ENCODE peak calls at places on chromosomes 5 and 9, in eight cellular contexts. R is brain microvascular endothelial cell, O is Peyer's patch, F is astrocyte of the spinal cord, T is activated B cell treated with CpG ODN at 0.5 μM for 24 hours, V is Caco-2, X is coronary artery, C is BJ. S is an unnamed sample.

GRCh38 chr9:105118646-105119045 is 125.8 kb upstream of the SLC44A1 start:
- DNase-seq in R (no peak), O (no peak), F (no peak), T (no peak), V (no peak), X (no peak), C (no peak), S (peak)

GRCh38 chr9:137311971-137312851 is 10.1 kb upstream of the NRARP start:
- DNase-seq in R (no peak), O (no peak), F (no peak), T (no peak), V (no peak), X (no peak), C (no peak), S (no peak)

GRCh38 chr9:109560470-109561132 is 62.5 kb upstream of the PTPN3 start:
- DNase-seq in R (no peak), O (no peak), F (no peak), T (no peak), V (peak), X (no peak), C (no peak), S (no peak)

GRCh38 chr9:2169035-2169434 is 153.9 kb downstream of the SMARCA2 start:
- DNase-seq in R (no peak), O (no peak), F (no peak), T (no peak), V (no peak), X (no peak), C (no peak), S (no peak)

GRCh38 chr5:3051400-3051799 is 299.9 kb upstream of the IRX2 start:
- DNase-seq in R (no peak), O (no peak), F (no peak), T (no peak), V (no peak), X (no peak), C (no peak), S (no peak)

GRCh38 chr5:172902497-172903472 is 56.4 kb upstream of the RPL26L1 start:
- DNase-seq in R (peak), O (peak), F (peak), T (no peak), V (peak), X (peak), C (peak), S (peak)

GRCh38 chr5:157109744-157110143 is 900 bp upstream of the HAVCR2 start:
- DNase-seq in R (no peak), O (peak), F (no peak), T (no peak), V (no peak), X (no peak), C (no peak), S (no peak)

GRCh38 chr9:113999256-114000062 is 78.6 kb downstream of the AMBP start:
- DNase-seq in R (no peak), O (no peak), F (no peak), T (peak), V (no peak), X (peak), C (no peak), S (no peak)

GRCh38 chr9:87327567-87328125 is 170.0 kb upstream of the DAPK1 start:
- DNase-seq in R (no peak), O (no peak), F (no peak), T (no peak), V (no peak), X (no peak), C (no peak), S (no peak)

GRCh38 chr5:141834331-141834730 is 43.9 kb downstream of the PCDH1 start:
- DNase-seq in R (no peak), O (no peak), F (no peak), T (no peak), V (no peak), X (no peak), C (no peak), S (no peak)

GRCh38 chr5:57302643-57303042 is 128.8 kb downstream of the GPBP1 start:
- DNase-seq in R (peak), O (no peak), F (peak), T (no peak), V (no peak), X (no peak), C (no peak), S (no peak)

GRCh38 chr9:1759901-1760300 is 255.2 kb upstream of the SMARCA2 start:
- DNase-seq in R (no peak), O (no peak), F (no peak), T (no peak), V (no peak), X (no peak), C (no peak), S (no peak)

GRCh38 chr5:177231479-177232250 is 71.9 kb downstream of the RAB24 start:
- DNase-seq in R (no peak), O (no peak), F (no peak), T (no peak), V (no peak), X (no peak), C (no peak), S (no peak)

GRCh38 chr5:71769265-71769664 is 50.2 kb downstream of the CARTPT start:
- DNase-seq in R (no peak), O (no peak), F (no peak), T (no peak), V (no peak), X (no peak), C (no peak), S (no peak)

GRCh38 chr9:115006660-115007059 is 76.3 kb upstream of the TNFSF8 start:
- DNase-seq in R (peak), O (no peak), F (peak), T (no peak), V (no peak), X (no peak), C (peak), S (no peak)

DNA sequence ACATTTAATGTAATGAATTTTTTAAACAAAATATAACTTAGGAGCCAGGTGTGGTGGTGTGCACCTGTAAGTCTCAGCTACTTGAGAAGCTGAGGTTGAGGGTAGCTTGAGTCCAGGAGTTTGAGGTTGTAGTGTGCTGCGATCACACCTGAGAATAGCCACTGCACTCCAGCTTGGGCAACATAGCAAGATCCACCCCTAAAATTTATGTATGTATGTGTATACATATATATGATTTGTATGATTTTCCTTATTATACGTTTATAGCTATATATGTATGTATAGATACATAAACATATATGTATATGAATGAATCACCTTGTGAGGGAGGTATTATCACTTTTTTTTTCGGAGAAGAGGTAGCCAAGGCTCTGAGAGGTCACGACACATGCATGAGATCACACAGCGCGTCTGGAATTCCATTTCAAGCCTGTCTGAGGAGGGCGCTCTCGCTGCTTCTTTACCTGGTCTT is 598 bp upstream of the CCNI2 start:
- DNase-seq in R (peak), O (peak), F (no peak), T (no peak), V (no peak), X (no peak), C (no peak), S (peak)
- TF ChIP-seq CTCF in R (peak), O (no peak), F (peak), T (no peak), V (no peak), X (no peak), C (no peak), S (no peak)

GRCh38 chr9:122380293-122380692 is 9.5 kb downstream of the PTGS1 start:
- DNase-seq in R (no peak), O (no peak), F (no peak), T (no peak), V (no peak), X (no peak), C (no peak), S (no peak)

GRCh38 chr9:122381206-122381950 is 10.6 kb downstream of the PTGS1 start:
- DNase-seq in R (no peak), O (no peak), F (no peak), T (no peak), V (no peak), X (no peak), C (no peak), S (no peak)

GRCh38 chr9:122377241-122378164 is 6.7 kb downstream of the PTGS1 start:
- DNase-seq in R (no peak), O (no peak), F (no peak), T (no peak), V (no peak), X (no peak), C (no peak), S (no peak)

GRCh38 chr9:122378236-122378635 is 7.4 kb downstream of the PTGS1 start:
- DNase-seq in R (no peak), O (no peak), F (no peak), T (no peak), V (no peak), X (no peak), C (no peak), S (no peak)

GRCh38 chr9:122379340-122379739 is 8.5 kb downstream of the PTGS1 start:
- DNase-seq in R (no peak), O (no peak), F (no peak), T (no peak), V (no peak), X (no peak), C (no peak), S (no peak)
- TF ChIP-seq CTCF in R (peak), O (no peak), F (peak), T (no peak), V (no peak), X (no peak), C (peak), S (no peak)

DNA sequence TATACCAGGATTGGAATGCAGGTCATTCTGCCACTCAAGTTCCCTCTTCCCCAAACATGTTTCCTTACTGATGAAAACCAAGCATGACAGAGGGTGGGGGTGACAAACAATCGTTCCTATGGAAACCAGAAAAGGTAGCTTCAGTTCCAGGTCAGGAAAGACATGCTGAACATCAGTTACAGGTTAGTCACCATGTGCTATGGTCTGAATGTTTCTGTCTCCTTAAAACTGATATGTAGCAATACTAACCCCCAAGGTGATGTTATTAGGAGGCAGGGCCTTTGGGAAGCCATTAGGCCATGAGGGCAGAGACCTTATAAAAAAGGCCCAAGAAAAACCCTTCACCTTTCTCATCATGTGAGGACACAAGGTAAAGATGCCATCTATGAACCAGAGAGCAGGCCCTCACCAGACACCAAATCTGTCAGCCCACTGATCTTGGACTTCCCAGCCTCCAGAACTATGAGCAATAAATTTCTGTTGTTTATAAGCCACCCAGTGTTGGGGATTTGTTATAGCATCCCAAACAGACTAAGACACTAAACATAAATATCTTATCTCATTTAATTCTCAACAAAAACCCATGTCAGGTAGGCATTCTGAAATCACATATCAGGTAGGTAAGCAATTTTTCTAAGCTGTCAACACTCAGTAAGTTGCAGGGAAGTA is 15.7 kb upstream of the SH3RF2 start:
- DNase-seq in R (no peak), O (no peak), F (no peak), T (no peak), V (no peak), X (no peak), C (no peak), S (no peak)
- TF ChIP-seq CTCF in R (peak), O (no peak), F (no peak), T (no peak), V (no peak), X (no peak), C (no peak), S (no peak)

DNA sequence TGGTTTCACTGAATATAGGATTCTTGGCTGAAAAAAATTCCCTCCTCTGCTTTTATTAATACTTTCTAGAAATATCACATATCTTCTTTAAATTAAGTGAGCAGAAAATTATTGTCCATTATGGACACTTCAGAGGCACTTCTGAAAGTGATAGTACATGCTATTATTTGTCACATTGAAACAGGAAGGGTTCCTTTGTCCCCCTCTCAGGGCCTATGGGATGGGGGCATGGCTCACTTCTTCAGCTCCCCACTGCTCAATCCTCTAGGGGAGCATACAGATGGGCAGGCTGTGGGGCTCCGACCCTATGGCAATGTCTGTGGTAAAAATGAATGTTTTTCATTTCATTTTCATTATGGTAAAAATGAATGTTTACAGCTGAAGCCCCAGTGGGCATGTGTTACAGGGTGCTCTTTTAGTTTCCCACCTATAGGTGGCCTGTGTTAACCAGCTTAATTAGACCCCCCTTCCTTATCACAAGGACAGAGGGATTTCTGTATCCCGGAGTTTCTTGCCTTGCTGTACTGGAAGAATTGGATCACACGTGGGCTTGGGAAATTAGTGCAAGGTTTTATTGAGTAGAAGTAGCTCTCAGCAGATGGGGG is 1225.2 kb downstream of the PTPRD start:
- DNase-seq in R (no peak), O (no peak), F (no peak), T (no peak), V (no peak), X (no peak), C (no peak), S (no peak)
- TF ChIP-seq CTCF in R (no peak), O (no peak), F (no peak), T (no peak), V (no peak), X (no peak), C (no peak), S (no peak)

GRCh38 chr5:113338628-113339027 is 96.2 kb downstream of the TSSK1B start:
- DNase-seq in R (no peak), O (no peak), F (no peak), T (no peak), V (no peak), X (no peak), C (no peak), S (no peak)
- TF ChIP-seq CTCF in R (no peak), O (no peak), F (no peak), T (no peak), V (no peak), X (no peak), C (no peak), S (no peak)

GRCh38 chr9:37032713-37033112 is 1.4 kb downstream of the PAX5 start:
- DNase-seq in R (no peak), O (peak), F (no peak), T (no peak), V (no peak), X (peak), C (no peak), S (no peak)
- TF ChIP-seq CTCF in R (no peak), O (no peak), F (no peak), T (no peak), V (no peak), X (no peak), C (no peak), S (no peak)

GRCh38 chr5:91224969-91225368 is 158.1 kb downstream of the ARRDC3 start:
- DNase-seq in R (no peak), O (no peak), F (no peak), T (no peak), V (no peak), X (no peak), C (no peak), S (peak)

GRCh38 chr5:91224459-91224858 is 158.7 kb downstream of the ARRDC3 start:
- DNase-seq in R (peak), O (no peak), F (no peak), T (no peak), V (no peak), X (no peak), C (no peak), S (no peak)

GRCh38 chr5:91229031-91229623 is 154.0 kb downstream of the ARRDC3 start:
- DNase-seq in R (no peak), O (no peak), F (no peak), T (no peak), V (no peak), X (no peak), C (no peak), S (no peak)

GRCh38 chr5:91223886-91224285 is 159.2 kb downstream of the ARRDC3 start:
- DNase-seq in R (no peak), O (no peak), F (no peak), T (no peak), V (no peak), X (no peak), C (peak), S (no peak)

DNA sequence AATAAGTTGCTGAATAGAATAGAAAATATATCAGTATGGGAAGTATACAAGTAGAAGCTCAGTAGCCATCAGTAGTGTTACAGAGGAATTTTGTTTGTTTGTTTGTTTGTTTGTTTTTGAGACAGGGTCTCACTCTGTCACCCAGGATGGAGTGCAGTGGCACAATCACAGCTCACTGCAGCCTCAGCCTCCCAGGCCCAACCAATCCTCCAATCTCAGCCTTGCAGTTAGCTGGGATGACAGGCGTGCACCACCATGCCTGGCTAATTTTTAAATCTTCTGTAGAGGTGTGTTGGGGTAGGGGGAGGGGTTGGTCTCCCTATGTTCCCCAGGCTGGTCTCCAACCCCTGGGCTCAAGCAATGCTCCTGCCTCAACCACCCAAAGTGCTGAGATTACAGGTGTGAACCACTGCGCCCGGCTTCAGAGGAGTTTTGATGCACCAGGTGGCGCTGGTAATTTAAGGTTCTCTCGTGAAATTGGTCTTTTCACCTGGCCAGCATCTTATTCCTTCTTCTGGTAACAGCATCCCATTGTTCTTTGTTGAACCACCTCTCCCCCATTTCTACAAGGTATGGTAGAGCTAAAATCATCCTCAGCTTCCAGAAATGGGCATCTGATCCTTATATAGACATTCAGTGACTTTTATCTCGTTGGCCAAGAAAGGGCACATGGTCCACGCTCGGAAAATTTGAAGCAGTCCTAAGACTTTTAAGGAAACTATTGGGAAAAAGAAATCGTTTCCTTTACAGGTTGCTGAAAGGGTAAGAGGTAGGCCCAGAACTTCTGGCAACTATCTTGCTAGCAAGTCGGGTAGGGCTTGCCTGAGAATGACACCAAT is 157.1 kb downstream of the ARRDC3 start:
- DNase-seq in R (no peak), O (peak), F (no peak), T (peak), V (peak), X (no peak), C (no peak), S (peak)
- TF ChIP-seq CTCF in R (peak), O (peak), F (peak), T (peak), V (peak), X (no peak), C (no peak), S (peak)

GRCh38 chr9:14769235-14769580 is 46.7 kb upstream of the CER1 start:
- DNase-seq in R (peak), O (no peak), F (peak), T (no peak), V (peak), X (no peak), C (no peak), S (peak)
- TF ChIP-seq CTCF in R (peak), O (no peak), F (peak), T (no peak), V (no peak), X (no peak), C (no peak), S (no peak)

DNA sequence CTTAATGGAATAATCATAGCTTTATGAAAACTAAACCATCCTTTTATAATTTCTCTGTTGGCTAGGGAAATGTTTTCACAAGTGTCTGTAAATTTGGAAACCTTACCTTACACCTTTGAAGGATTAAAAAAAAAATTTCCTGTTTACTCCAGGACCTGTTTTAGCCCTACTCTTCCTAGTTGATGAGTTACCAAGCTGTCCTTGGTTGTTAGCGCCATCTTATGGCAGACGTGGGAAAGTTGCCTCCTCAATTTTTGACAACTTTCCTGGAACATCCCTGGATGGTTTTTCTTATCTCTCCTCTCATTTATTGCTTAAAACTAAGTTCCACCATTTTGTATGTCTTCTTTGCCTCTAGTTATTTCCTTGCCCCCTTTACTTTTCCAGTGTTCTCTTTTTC is 25.7 kb downstream of the ZSWIM6 start:
- DNase-seq in R (no peak), O (no peak), F (no peak), T (no peak), V (peak), X (no peak), C (no peak), S (no peak)
- TF ChIP-seq CTCF in R (peak), O (no peak), F (peak), T (no peak), V (peak), X (no peak), C (peak), S (no peak)

DNA sequence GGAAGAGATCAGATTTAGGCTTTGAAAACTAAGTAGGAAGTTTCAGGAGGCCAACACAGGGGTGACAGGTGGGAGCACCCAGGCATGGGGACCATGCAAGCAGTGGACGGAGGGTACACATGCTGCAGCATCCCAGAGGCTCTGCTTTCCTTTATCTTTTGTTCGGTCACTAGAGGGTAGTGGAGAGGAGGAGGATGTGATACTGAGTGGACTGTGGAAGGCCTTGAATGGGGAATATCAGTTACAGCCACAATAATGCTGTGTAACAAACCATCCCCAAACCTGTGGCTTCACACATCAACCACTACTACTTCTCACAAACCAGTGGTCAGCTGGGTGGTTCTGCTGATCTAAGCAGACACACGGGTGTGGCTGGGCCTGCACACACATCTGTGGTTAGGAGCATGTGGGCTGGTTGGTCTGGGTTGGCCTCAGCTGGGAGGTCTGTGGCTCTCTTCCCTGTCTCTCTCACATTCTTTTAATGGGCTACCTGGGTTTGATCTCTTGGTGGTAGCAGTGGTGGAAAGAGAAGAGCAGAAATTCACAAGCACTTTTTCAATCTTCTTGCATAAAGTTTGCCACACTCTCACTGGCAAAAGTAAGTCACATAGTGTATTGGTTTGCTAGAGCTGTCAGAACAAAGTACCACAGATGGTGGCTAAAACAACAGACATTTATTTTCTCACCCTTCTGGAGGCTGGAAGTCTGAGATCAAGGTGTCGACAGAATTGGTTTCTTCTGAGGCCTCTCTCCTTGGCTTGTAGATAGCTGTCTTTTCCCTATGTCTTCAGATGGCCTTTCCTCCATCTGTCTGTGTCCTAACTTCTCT is 238.7 kb downstream of the AGTPBP1 start:
- DNase-seq in R (no peak), O (no peak), F (no peak), T (no peak), V (no peak), X (no peak), C (no peak), S (no peak)
- TF ChIP-seq CTCF in R (peak), O (no peak), F (no peak), T (no peak), V (no peak), X (no peak), C (no peak), S (no peak)

S was measured in Calu3.